ENCODE peak calls at places on chromosomes 16 and 17, in nine cellular contexts. L, N, G, Z, J, B, D, T and R are unnamed samples.

GRCh38 chr16:57893559-57894389 is 77.2 kb downstream of the CNGB1 start:
- DNase-seq in L (no peak), N (peak; percentile 75), G (peak; percentile 20), Z (no peak), J (no peak), B (no peak), D (no peak), T (no peak), R (no peak)

GRCh38 chr16:23996258-23996955 is 160.6 kb downstream of the PRKCB start:
- DNase-seq in L (no peak), N (no peak), G (no peak), Z (no peak), J (no peak), B (no peak), D (no peak), T (no peak), R (no peak)

GRCh38 chr17:31488982-31489294 is 97.5 kb downstream of the RAB11FIP4 start:
- DNase-seq in L (no peak), N (peak; percentile 26), G (no peak), Z (no peak), J (no peak), B (no peak), D (no peak), T (no peak), R (no peak)

GRCh38 chr17:40150215-40150614 is 9.9 kb downstream of the CASC3 start:
- DNase-seq in L (no peak), N (no peak), G (no peak), Z (no peak), J (no peak), B (no peak), D (no peak), T (no peak), R (no peak)

GRCh38 chr17:74369221-74369620 is 1.9 kb downstream of the GPR142 start:
- DNase-seq in L (no peak), N (no peak), G (no peak), Z (peak; percentile 73), J (peak; percentile 67), B (no peak), D (no peak), T (peak; percentile 54), R (peak; percentile 47)

GRCh38 chr16:87163637-87164036 is 153.6 kb downstream of the C16orf95 start:
- DNase-seq in L (no peak), N (no peak), G (no peak), Z (no peak), J (no peak), B (no peak), D (no peak), T (no peak), R (no peak)

GRCh38 chr17:78394209-78394608 is 15.8 kb downstream of the PGS1 start:
- DNase-seq in L (no peak), N (no peak), G (no peak), Z (no peak), J (no peak), B (peak; percentile 16), D (no peak), T (no peak), R (no peak)

GRCh38 chr16:25823891-25824290 is 132.1 kb downstream of the HS3ST4 start:
- DNase-seq in L (no peak), N (no peak), G (peak; percentile 76), Z (no peak), J (no peak), B (no peak), D (no peak), T (no peak), R (no peak)

GRCh38 chr16:15916323-15916722 is 27.9 kb upstream of the CEP20 start:
- DNase-seq in L (no peak), N (no peak), G (no peak), Z (no peak), J (no peak), B (no peak), D (no peak), T (no peak), R (no peak)

GRCh38 chr17:49670641-49671040 is 7.3 kb downstream of the SPOP start:
- DNase-seq in L (no peak), N (no peak), G (no peak), Z (no peak), J (no peak), B (no peak), D (no peak), T (no peak), R (no peak)

GRCh38 chr17:27153005-27153404 is 140.9 kb upstream of the WSB1 start:
- DNase-seq in L (no peak), N (no peak), G (peak; percentile 88), Z (no peak), J (no peak), B (no peak), D (no peak), T (no peak), R (no peak)

GRCh38 chr16:53372942-53373871 is 61.1 kb upstream of the RBL2 start:
- DNase-seq in L (no peak), N (peak; percentile 81), G (no peak), Z (peak; percentile 75), J (peak; percentile 36), B (peak; percentile 22), D (peak; percentile 30), T (peak; percentile 77), R (peak; percentile 58)

GRCh38 chr16:66176731-66177130 is 189.8 kb upstream of the CDH5 start:
- DNase-seq in L (no peak), N (no peak), G (no peak), Z (no peak), J (no peak), B (no peak), D (no peak), T (no peak), R (no peak)

GRCh38 chr16:11078812-11079459 is 134.6 kb downstream of the CLEC16A start:
- DNase-seq in L (no peak), N (no peak), G (no peak), Z (no peak), J (no peak), B (no peak), D (peak; percentile 65), T (no peak), R (no peak)

GRCh38 chr16:66954097-66954659 is 6.9 kb upstream of the CES3 start:
- DNase-seq in L (peak; percentile 79), N (peak; percentile 82), G (peak; percentile 91), Z (peak; percentile 87), J (peak; percentile 73), B (peak; percentile 49), D (peak; percentile 76), T (peak; percentile 57), R (peak; percentile 60)

GRCh38 chr17:1511756-1512321 is 4.6 kb downstream of the INPP5K start:
- DNase-seq in L (no peak), N (peak; percentile 45), G (no peak), Z (no peak), J (peak; percentile 55), B (no peak), D (no peak), T (no peak), R (no peak)

GRCh38 chr17:18182978-18183333 is 672 bp upstream of the ALKBH5 start:
- DNase-seq in L (peak; percentile 81), N (peak; percentile 61), G (peak; percentile 97), Z (peak; percentile 86), J (peak; percentile 88), B (peak; percentile 53), D (peak; percentile 77), T (peak; percentile 77), R (peak; percentile 72)